ENCODE peak calls at places on chromosomes 2 and 18, in four cellular contexts. X is HepG2, K is K562, P is H1. Y is an unnamed sample.

GRCh38 chr2:120604767-120605166 is 130.9 kb upstream of the GLI2 start:
- DNase-seq in X (no peak), K (no peak), P (no peak), Y (no peak)

GRCh38 chr18:293557-293956 is 25.7 kb upstream of the THOC1 start:
- DNase-seq in X (no peak), K (no peak), P (no peak), Y (no peak)

GRCh38 chr18:48525671-48526070 is 13.2 kb upstream of the CTIF start:
- DNase-seq in X (no peak), K (no peak), P (no peak), Y (no peak)

GRCh38 chr2:29627366-29627765 is 294.0 kb downstream of the ALK start:
- DNase-seq in X (no peak), K (no peak), P (no peak), Y (no peak)

GRCh38 chr2:164826293-164827243 is 15.1 kb downstream of the COBLL1 start:
- DNase-seq in X (peak; percentile 81), K (no peak), P (no peak), Y (no peak)

GRCh38 chr2:96764253-96764637 is 3.5 kb downstream of the CNNM4 start:
- DNase-seq in X (no peak), K (peak; percentile 37), P (no peak), Y (no peak)

GRCh38 chr18:908631-909621 is 4.3 kb downstream of the ADCYAP1 start:
- DNase-seq in X (no peak), K (no peak), P (no peak), Y (no peak)

GRCh38 chr2:85428343-85428881 is 9.9 kb downstream of the SH2D6 start:
- DNase-seq in X (no peak), K (no peak), P (no peak), Y (no peak)

GRCh38 chr2:138689705-138690104 is 90.5 kb downstream of the NXPH2 start:
- DNase-seq in X (no peak), K (no peak), P (no peak), Y (no peak)

GRCh38 chr2:112204411-112204810 is 50.4 kb downstream of the ZC3H8 start:
- DNase-seq in X (peak; percentile 15), K (no peak), P (no peak), Y (peak; percentile 21)

GRCh38 chr2:39289609-39290008 is 45.8 kb upstream of the CDKL4 start:
- DNase-seq in X (no peak), K (no peak), P (no peak), Y (no peak)

GRCh38 chr2:222912117-222912516 is 51.3 kb downstream of the ACSL3 start:
- DNase-seq in X (no peak), K (no peak), P (no peak), Y (no peak)

GRCh38 chr18:28065031-28065792 is 111.7 kb downstream of the CDH2 start:
- DNase-seq in X (peak; percentile 56), K (no peak), P (no peak), Y (no peak)

GRCh38 chr18:28063181-28063790 is 113.6 kb downstream of the CDH2 start:
- DNase-seq in X (no peak), K (no peak), P (no peak), Y (no peak)

GRCh38 chr18:28068208-28068607 is 108.7 kb downstream of the CDH2 start:
- DNase-seq in X (no peak), K (no peak), P (no peak), Y (no peak)

GRCh38 chr18:28067346-28067745 is 109.6 kb downstream of the CDH2 start:
- DNase-seq in X (no peak), K (no peak), P (no peak), Y (no peak)

DNA sequence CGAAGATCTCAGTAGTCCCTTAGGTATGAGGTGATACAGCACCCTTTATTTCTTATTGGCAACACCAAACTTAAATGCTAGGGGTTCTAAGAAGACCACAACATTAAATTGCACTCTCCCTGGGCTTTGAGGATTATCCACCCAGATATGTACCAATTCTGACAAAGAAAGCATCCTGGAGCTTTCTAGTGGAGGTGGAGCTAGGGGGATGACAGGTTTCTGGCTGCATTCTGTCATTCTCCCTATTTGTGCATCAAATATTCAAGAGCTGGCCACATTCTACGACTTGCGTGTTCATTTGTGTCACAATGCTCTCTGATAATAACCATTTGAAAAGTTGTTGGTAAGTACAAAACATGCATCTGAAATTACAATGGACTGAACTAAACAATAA is 111.1 kb downstream of the CDH2 start:
- DNase-seq in X (no peak), K (no peak), P (no peak), Y (no peak)
- H3K9ac ChIP-seq in X (no peak overlapping the region), K (no peak overlapping the region), P (no peak overlapping the region), Y (no peak overlapping the region)

GRCh38 chr18:42095732-42096377 is 140.8 kb downstream of the PIK3C3 start:
- DNase-seq in X (no peak), K (no peak), P (no peak), Y (no peak)

GRCh38 chr18:42105382-42105781 is 150.3 kb downstream of the PIK3C3 start:
- DNase-seq in X (no peak), K (no peak), P (no peak), Y (no peak)

GRCh38 chr18:42100917-42101316 is 145.9 kb downstream of the PIK3C3 start:
- DNase-seq in X (no peak), K (no peak), P (no peak), Y (no peak)
- TF ChIP-seq POLR2A in X (no peak), K (no peak), P (no peak), Y (no peak)

DNA sequence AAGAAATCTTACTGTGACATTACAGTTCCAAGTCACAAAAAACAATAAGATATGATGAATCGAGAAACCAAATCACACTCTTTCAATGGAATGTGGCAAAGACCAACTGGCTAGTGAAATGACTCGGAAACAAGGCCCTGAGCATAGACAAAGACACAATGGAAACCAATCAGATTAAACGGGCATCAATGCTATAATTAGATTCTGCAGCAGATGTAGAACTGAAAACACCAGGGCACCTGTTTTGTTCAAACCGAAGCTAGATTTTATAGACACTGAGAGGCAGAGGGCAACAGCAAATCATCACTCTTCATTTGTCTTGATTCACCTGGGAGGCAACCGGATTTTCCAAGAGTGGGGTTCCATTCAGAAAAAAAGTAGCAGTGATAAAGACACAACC is 92.8 kb upstream of the BARD1 start:
- DNase-seq in X (no peak), K (no peak), P (no peak), Y (no peak)
- TF ChIP-seq FOSL1 in X (no peak), K (no peak), P (no peak), Y (no peak)

GRCh38 chr2:152454391-152454790 is 119.4 kb downstream of the FMNL2 start:
- DNase-seq in X (no peak), K (no peak), P (no peak), Y (no peak)

GRCh38 chr2:152455738-152456137 is 120.8 kb downstream of the FMNL2 start:
- DNase-seq in X (no peak), K (no peak), P (no peak), Y (no peak)

GRCh38 chr2:152459116-152459515 is 124.1 kb downstream of the FMNL2 start:
- DNase-seq in X (no peak), K (no peak), P (no peak), Y (no peak)

GRCh38 chr2:152458441-152458940 is 123.5 kb downstream of the FMNL2 start:
- DNase-seq in X (no peak), K (no peak), P (no peak), Y (no peak)

GRCh38 chr2:152456262-152456661 is 121.3 kb downstream of the FMNL2 start:
- DNase-seq in X (peak; percentile 52), K (no peak), P (no peak), Y (peak; percentile 21)
- H3K9ac ChIP-seq in X (no peak overlapping the region), K (no peak overlapping the region), P (no peak overlapping the region), Y (no peak overlapping the region)

Y was measured in HCT116.